ENCODE peak calls at places on chromosomes 4 and X, in five cellular contexts. B is cardiac muscle cell; D is CD8-positive, alpha-beta T cell; G is upper lobe of right lung; E is stomach. X is an unnamed sample. For H3K4me1, the result is how much of the 10 kb centered on the place peaks cover.

GRCh38 chr4:722851-723360 is 17.3 kb downstream of the PCGF3 start:
- DNase-seq in B (no peak), D (no peak), G (no peak), E (no peak), X (no peak)

GRCh38 chrX:331145-331771 is 12.7 kb upstream of the GTPBP6 start:
- DNase-seq in B (peak), D (no peak), G (peak), E (no peak), X (peak)

GRCh38 chr4:128516568-128516967 is 229.0 kb upstream of the PGRMC2 start:
- DNase-seq in B (peak), D (no peak), G (no peak), E (no peak), X (no peak)

GRCh38 chrX:42540150-42540549 is 237.8 kb downstream of the PPP1R2C start:
- DNase-seq in B (no peak), D (no peak), G (no peak), E (no peak), X (no peak)

GRCh38 chr4:140126261-140126660 is 27.7 kb downstream of the MAML3 start:
- DNase-seq in B (peak), D (no peak), G (no peak), E (no peak), X (no peak)

GRCh38 chr4:41069268-41069667 is 145.1 kb downstream of the APBB2 start:
- DNase-seq in B (peak), D (no peak), G (no peak), E (no peak), X (no peak)

GRCh38 chrX:123854329-123854728 is 5.5 kb upstream of the XIAP start:
- DNase-seq in B (peak), D (no peak), G (no peak), E (no peak), X (no peak)

GRCh38 chrX:133549319-133549933 is 134.1 kb upstream of the GPC4 start:
- DNase-seq in B (no peak), D (no peak), G (no peak), E (no peak), X (no peak)

GRCh38 chr4:13531609-13531998 is 12.7 kb downstream of the NKX3-2 start:
- DNase-seq in B (no peak), D (no peak), G (no peak), E (no peak), X (no peak)

GRCh38 chrX:149948001-149948400 is 9.7 kb upstream of the EOLA2 start:
- DNase-seq in B (no peak), D (no peak), G (no peak), E (no peak), X (no peak)

GRCh38 chrX:104195489-104196084 is 29.3 kb downstream of the FAM199X start:
- DNase-seq in B (peak), D (no peak), G (no peak), E (no peak), X (no peak)

GRCh38 chrX:2690856-2691542 is at the start of gene CD99:
- DNase-seq in B (peak), D (peak), G (peak), E (peak), X (peak)

GRCh38 chr4:121614136-121614535 is 82.6 kb downstream of the ANXA5 start:
- DNase-seq in B (no peak), D (no peak), G (no peak), E (no peak), X (no peak)

GRCh38 chr4:11700751-11701226 is 272.1 kb upstream of the HS3ST1 start:
- DNase-seq in B (no peak), D (no peak), G (no peak), E (no peak), X (no peak)

GRCh38 chr4:34198966-34199365 is 2045.3 kb downstream of the ARAP2 start:
- DNase-seq in B (no peak), D (no peak), G (no peak), E (no peak), X (no peak)

GRCh38 chr4:138158746-138159297 is 83.3 kb downstream of the SLC7A11 start:
- DNase-seq in B (peak), D (no peak), G (no peak), E (no peak), X (no peak)

GRCh38 chrX:73916931-73917657 is 354.1 kb downstream of the CHIC1 start:
- DNase-seq in B (peak), D (no peak), G (no peak), E (no peak), X (no peak)

GRCh38 chr4:143773998-143774898 is 73.8 kb upstream of the FREM3 start:
- DNase-seq in B (peak), D (peak), G (no peak), E (peak), X (no peak)

GRCh38 chrX:10526442-10526841 is 93.9 kb downstream of the MID1 start:
- DNase-seq in B (no peak), D (no peak), G (no peak), E (no peak), X (no peak)

GRCh38 chrX:154372612-154373022 is 1.8 kb downstream of the FLNA start:
- DNase-seq in B (no peak), D (no peak), G (no peak), E (no peak), X (no peak)

GRCh38 chrX:3299626-3300025 is 46.8 kb downstream of the MXRA5 start:
- DNase-seq in B (peak), D (no peak), G (no peak), E (no peak), X (no peak)

GRCh38 chrX:30577362-30577961 is at the start of gene TASL:
- DNase-seq in B (no peak), D (no peak), G (no peak), E (no peak), X (no peak)

GRCh38 chrX:56726609-56727008 is 2.4 kb upstream of the NBDY start:
- DNase-seq in B (peak), D (no peak), G (no peak), E (no peak), X (no peak)

GRCh38 chr4:118821590-118822293 is 14.2 kb downstream of the SEC24D start:
- DNase-seq in B (no peak), D (no peak), G (no peak), E (no peak), X (no peak)

GRCh38 chr4:6769138-6769983 is 13.2 kb upstream of the KIAA0232 start:
- DNase-seq in B (no peak), D (no peak), G (peak), E (no peak), X (no peak)

GRCh38 chrX:127306262-127306661 is 486.7 kb downstream of the PRR32 start:
- DNase-seq in B (no peak), D (no peak), G (no peak), E (no peak), X (no peak)

GRCh38 chrX:52979568-52979967 is 21.2 kb upstream of the FAM156A start:
- DNase-seq in B (peak), D (no peak), G (no peak), E (no peak), X (no peak)

GRCh38 chrX:146707781-146708180 is 101.8 kb upstream of the CXorf51B start:
- DNase-seq in B (no peak), D (no peak), G (no peak), E (no peak), X (no peak)

GRCh38 chrX:107537815-107538214 is 88.4 kb downstream of the FRMPD3 start:
- DNase-seq in B (peak), D (no peak), G (no peak), E (peak), X (no peak)

GRCh38 chrX:130869239-130869638 is 33.8 kb downstream of the ENOX2 start:
- DNase-seq in B (no peak), D (no peak), G (no peak), E (no peak), X (no peak)

GRCh38 chrX:103607385-103608304 is at the start of gene TCEAL3:
- DNase-seq in B (peak), D (no peak), G (peak), E (peak), X (peak)

GRCh38 chr4:24042094-24042493 is 152.2 kb upstream of the PPARGC1A start:
- DNase-seq in B (peak), D (no peak), G (no peak), E (no peak), X (no peak)

GRCh38 chr4:126172126-126172525 is 857.4 kb downstream of the FAT4 start:
- DNase-seq in B (no peak), D (no peak), G (no peak), E (no peak), X (no peak)

GRCh38 chr4:7248857-7249256 is 56.5 kb downstream of the SORCS2 start:
- DNase-seq in B (no peak), D (no peak), G (no peak), E (no peak), X (no peak)

GRCh38 chr4:14908635-14909034 is 93.6 kb upstream of the CPEB2 start:
- DNase-seq in B (no peak), D (no peak), G (no peak), E (no peak), X (no peak)

GRCh38 chr4:7547368-7548040 is 112.8 kb upstream of the PSAPL1 start:
- DNase-seq in B (no peak), D (no peak), G (no peak), E (no peak), X (no peak)

GRCh38 chr4:84790769-84791565 is 175.5 kb downstream of the WDFY3 start:
- DNase-seq in B (no peak), D (no peak), G (no peak), E (no peak), X (no peak)

GRCh38 chr4:4521069-4521468 is 20.8 kb downstream of the STX18 start:
- DNase-seq in B (no peak), D (no peak), G (no peak), E (no peak), X (no peak)

GRCh38 chrX:13194291-13195103 is 125.4 kb downstream of the ATXN3L start:
- DNase-seq in B (no peak), D (no peak), G (no peak), E (no peak), X (no peak)

GRCh38 chr4:39614487-39615162 is 24.0 kb downstream of the SMIM14 start:
- DNase-seq in B (peak), D (no peak), G (no peak), E (no peak), X (no peak)

GRCh38 chr4:39617534-39617933 is 21.1 kb downstream of the SMIM14 start:
- DNase-seq in B (no peak), D (no peak), G (no peak), E (no peak), X (no peak)

GRCh38 chr4:39609454-39609911 is 29.2 kb downstream of the SMIM14 start:
- DNase-seq in B (no peak), D (no peak), G (no peak), E (no peak), X (no peak)

GRCh38 chr4:39616651-39617050 is 22.0 kb downstream of the SMIM14 start:
- DNase-seq in B (peak), D (no peak), G (no peak), E (no peak), X (no peak)

GRCh38 chr4:39613093-39613656 is 25.5 kb downstream of the SMIM14 start:
- DNase-seq in B (no peak), D (no peak), G (no peak), E (no peak), X (no peak)
- H3K4me1 ChIP-seq in B (under half), D (under half), G (under half), E (half or more), X (under half)

GRCh38 chr4:122963222-122963621 is 40.8 kb upstream of the NUDT6 start:
- DNase-seq in B (peak), D (no peak), G (no peak), E (no peak), X (no peak)

GRCh38 chr4:122958505-122958904 is 36.1 kb upstream of the NUDT6 start:
- DNase-seq in B (no peak), D (no peak), G (no peak), E (no peak), X (no peak)

GRCh38 chr4:122959441-122959840 is 37.0 kb upstream of the NUDT6 start:
- DNase-seq in B (no peak), D (no peak), G (no peak), E (no peak), X (no peak)

GRCh38 chr4:122966201-122966600 is 43.8 kb upstream of the NUDT6 start:
- DNase-seq in B (no peak), D (no peak), G (no peak), E (no peak), X (no peak)

GRCh38 chr4:122960298-122960985 is 38.0 kb upstream of the NUDT6 start:
- DNase-seq in B (peak), D (no peak), G (no peak), E (no peak), X (no peak)
- H3K4me1 ChIP-seq in B (under half), D (under half), G (under half), E (under half), X (under half)

DNA sequence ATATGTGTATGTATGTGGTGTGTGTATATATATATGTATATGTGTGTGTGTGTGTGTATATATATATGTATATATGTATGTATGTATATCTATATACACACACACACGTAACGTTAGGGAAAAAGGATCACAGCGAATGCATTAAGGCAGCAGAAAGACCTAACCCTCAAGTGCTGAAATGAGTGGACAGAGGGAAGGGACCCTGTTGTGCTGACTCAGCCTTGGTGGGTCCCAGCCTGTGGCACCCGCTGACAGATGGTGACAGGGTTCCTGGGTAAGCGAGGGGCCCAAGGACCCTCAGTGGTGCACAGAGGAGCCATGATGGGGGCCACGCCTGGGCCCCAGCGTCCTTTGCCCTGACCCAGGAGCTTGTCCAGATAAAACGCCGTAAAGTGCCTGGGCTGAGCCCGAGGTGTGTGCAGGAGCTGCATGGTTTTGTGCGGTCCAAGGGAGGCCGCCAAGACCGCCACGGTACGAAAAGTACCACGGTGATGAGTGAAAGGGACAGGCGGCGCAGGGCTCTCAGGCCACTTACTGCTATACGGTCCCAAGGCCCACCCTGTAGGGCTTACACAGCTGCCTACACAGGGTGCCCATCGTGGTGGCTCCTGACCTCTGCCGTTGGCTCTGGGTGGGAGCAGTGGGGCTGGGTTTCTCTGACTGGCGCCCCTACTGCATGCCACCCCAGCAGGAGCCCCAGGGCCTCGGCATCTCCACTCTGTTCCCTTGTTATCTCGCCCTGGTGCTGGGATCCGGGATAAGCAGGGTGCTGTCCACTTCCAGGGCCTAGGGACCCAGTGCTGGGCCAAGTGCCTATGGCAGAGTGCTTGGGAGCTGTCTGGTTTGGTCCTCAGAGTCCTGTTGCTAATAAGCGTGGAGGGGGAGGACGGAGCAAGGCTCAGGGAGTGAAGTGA is 10.0 kb downstream of the SH3BP2 start:
- DNase-seq in B (no peak), D (no peak), G (peak), E (no peak), X (peak)
- H3K4me1 ChIP-seq in B (under half), D (under half), G (half or more), E (half or more), X (half or more)

GRCh38 chr4:26782830-26783202 is 77.8 kb upstream of the STIM2 start:
- DNase-seq in B (no peak), D (no peak), G (no peak), E (no peak), X (no peak)
- H3K4me1 ChIP-seq in B (under half), D (under half), G (under half), E (under half), X (under half)

GRCh38 chr4:95106408-95106928 is 348.7 kb downstream of the BMPR1B start:
- DNase-seq in B (no peak), D (no peak), G (no peak), E (no peak), X (no peak)

GRCh38 chr4:95107635-95108034 is 349.9 kb downstream of the BMPR1B start:
- DNase-seq in B (peak), D (no peak), G (no peak), E (peak), X (peak)

GRCh38 chr4:95105983-95106382 is 348.2 kb downstream of the BMPR1B start:
- DNase-seq in B (no peak), D (no peak), G (no peak), E (no peak), X (no peak)

GRCh38 chr4:95107004-95107403 is 349.2 kb downstream of the BMPR1B start:
- DNase-seq in B (no peak), D (no peak), G (no peak), E (no peak), X (no peak)

GRCh38 chr4:95108883-95109421 is 351.2 kb downstream of the BMPR1B start:
- DNase-seq in B (no peak), D (no peak), G (no peak), E (no peak), X (no peak)
- H3K4me1 ChIP-seq in B (under half), D (under half), G (under half), E (under half), X (under half)

DNA sequence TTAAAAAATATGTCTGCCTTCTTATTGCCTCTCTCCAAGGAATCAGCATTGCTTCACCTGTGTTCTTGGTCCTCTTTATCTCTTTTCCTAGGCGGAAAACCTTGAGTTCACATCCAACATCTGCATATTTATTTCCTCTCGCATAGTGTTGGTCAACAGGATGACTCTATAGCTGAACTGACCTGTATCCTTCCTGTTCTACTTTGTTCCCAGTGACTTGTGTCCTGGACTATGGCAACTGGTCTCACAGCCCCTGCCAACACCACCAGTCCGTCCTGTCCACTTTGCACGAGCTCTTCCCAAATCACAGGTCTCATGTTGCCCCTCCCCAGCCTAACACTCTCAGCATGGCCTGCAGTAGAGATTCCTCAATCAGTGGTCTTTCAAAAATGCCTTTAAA is 2.0 kb downstream of the DIPK2B start:
- DNase-seq in B (no peak), D (no peak), G (no peak), E (no peak), X (no peak)
- H3K4me1 ChIP-seq in B (under half), D (under half), G (under half), E (under half), X (under half)

GRCh38 chrX:23898412-23898959 is 9.3 kb downstream of the APOO start:
- DNase-seq in B (peak), D (no peak), G (no peak), E (no peak), X (no peak)
- H3K4me1 ChIP-seq in B (under half), D (under half), G (under half), E (half or more), X (under half)